ENCODE peak calls at places on chromosomes 3 and 15, in seven cellular contexts. O is fibroblast of lung, G is cardiac muscle cell, M is neuronal stem cell, T is colonic mucosa, N is Peyer's patch, B is right atrium auricular region. Y is an unnamed sample.

GRCh38 chr15:58307313-58307961 is 124.4 kb upstream of the LIPC start:
- DNase-seq in O (peak; percentile 88), T (no peak), M (peak; percentile 42), N (no peak), B (no peak), G (peak; percentile 60), Y (no peak)

GRCh38 chr15:99409097-99409473 is 156.7 kb upstream of the MEF2A start:
- DNase-seq in B (peak; percentile 78), G (peak; percentile 73), T (peak; percentile 67), M (no peak), N (peak; percentile 66), O (peak; percentile 49), Y (peak; percentile 57)

GRCh38 chr15:56341201-56341600 is 24.0 kb upstream of the TEX9 start:
- DNase-seq in O (peak; percentile 10), M (no peak), B (no peak), N (no peak), T (no peak), G (no peak), Y (no peak)

GRCh38 chr15:89799011-89799924 is 15.4 kb downstream of the ANPEP start:
- DNase-seq in G (no peak), N (peak; percentile 53), M (no peak), B (no peak), O (no peak), T (no peak), Y (no peak)

GRCh38 chr3:126014252-126014651 is 45.3 kb downstream of the ROPN1B start:
- DNase-seq in B (peak; percentile 40), T (no peak), N (no peak), G (peak; percentile 35), O (peak; percentile 75), M (no peak), Y (no peak)

GRCh38 chr3:174016186-174016585 is 618.6 kb downstream of the NLGN1 start:
- DNase-seq in G (peak; percentile 39), O (peak; percentile 90), B (no peak), N (no peak), M (no peak), T (no peak), Y (no peak)

GRCh38 chr3:62416109-62416508 is 42.8 kb upstream of the FEZF2 start:
- DNase-seq in G (no peak), O (no peak), N (no peak), M (no peak), B (no peak), T (no peak), Y (no peak)

GRCh38 chr15:57697588-57697987 is 8.9 kb upstream of the POLR2M start:
- DNase-seq in G (peak; percentile 62), N (no peak), T (no peak), O (peak; percentile 70), M (no peak), B (no peak), Y (no peak)

GRCh38 chr3:192060160-192060783 is 599.3 kb downstream of the PYDC2 start:
- DNase-seq in O (peak; percentile 37), G (no peak), N (no peak), M (peak; percentile 55), T (no peak), B (no peak), Y (no peak)

GRCh38 chr3:9226326-9226725 is 23.1 kb downstream of the SRGAP3 start:
- DNase-seq in O (peak; percentile 90), B (no peak), N (no peak), G (peak; percentile 86), T (no peak), M (no peak), Y (no peak)

GRCh38 chr3:62876064-62876463 is 848 bp upstream of the CADPS start:
- DNase-seq in M (peak; percentile 78), G (peak; percentile 56), N (peak; percentile 58), O (peak; percentile 72), B (no peak), T (peak; percentile 69), Y (no peak)

GRCh38 chr3:150251654-150252053 is 156.4 kb upstream of the TSC22D2 start:
- DNase-seq in G (peak; percentile 55), T (no peak), N (no peak), O (peak; percentile 90), M (no peak), B (no peak), Y (no peak)

GRCh38 chr15:72354496-72354895 is 21.3 kb downstream of the HEXA start:
- DNase-seq in N (no peak), M (no peak), O (no peak), G (no peak), T (no peak), B (no peak), Y (no peak)
- H3K4me3 ChIP-seq in N (no peak overlapping the region), M (no peak overlapping the region), O (no peak overlapping the region), G (no peak overlapping the region), T (no peak overlapping the region), B (no peak overlapping the region), Y (no peak overlapping the region)

DNA sequence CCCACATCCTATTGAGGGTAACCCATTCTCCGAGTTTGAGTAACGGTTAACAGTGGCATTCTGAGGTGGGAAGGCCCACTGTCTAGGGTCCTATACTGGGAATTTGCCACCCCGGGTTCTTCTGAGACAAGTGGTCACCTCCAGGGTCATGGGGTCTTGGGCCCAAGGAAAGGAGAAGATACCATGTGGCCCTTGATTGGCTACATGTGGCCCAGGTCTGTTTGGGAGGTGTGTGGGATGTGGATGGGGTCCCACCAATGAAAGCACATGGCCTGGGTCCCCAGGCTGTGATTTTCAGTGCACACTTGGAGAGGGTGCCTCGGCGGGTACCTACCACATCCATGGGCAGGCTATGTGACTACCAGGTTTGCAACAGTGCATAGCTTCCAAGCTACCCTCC is 214.4 kb downstream of the UBE3A start:
- DNase-seq in M (no peak), O (no peak), B (no peak), N (no peak), T (no peak), G (no peak), Y (no peak)
- H3K9me3 ChIP-seq in M (no peaks in the 10 kb centered on the region), O (no peaks in the 10 kb centered on the region), B (no peaks in the 10 kb centered on the region), N (peaks cover 6% of the 10 kb centered on the region), T (no peaks in the 10 kb centered on the region), G (no peaks in the 10 kb centered on the region), Y (no peaks in the 10 kb centered on the region)

DNA sequence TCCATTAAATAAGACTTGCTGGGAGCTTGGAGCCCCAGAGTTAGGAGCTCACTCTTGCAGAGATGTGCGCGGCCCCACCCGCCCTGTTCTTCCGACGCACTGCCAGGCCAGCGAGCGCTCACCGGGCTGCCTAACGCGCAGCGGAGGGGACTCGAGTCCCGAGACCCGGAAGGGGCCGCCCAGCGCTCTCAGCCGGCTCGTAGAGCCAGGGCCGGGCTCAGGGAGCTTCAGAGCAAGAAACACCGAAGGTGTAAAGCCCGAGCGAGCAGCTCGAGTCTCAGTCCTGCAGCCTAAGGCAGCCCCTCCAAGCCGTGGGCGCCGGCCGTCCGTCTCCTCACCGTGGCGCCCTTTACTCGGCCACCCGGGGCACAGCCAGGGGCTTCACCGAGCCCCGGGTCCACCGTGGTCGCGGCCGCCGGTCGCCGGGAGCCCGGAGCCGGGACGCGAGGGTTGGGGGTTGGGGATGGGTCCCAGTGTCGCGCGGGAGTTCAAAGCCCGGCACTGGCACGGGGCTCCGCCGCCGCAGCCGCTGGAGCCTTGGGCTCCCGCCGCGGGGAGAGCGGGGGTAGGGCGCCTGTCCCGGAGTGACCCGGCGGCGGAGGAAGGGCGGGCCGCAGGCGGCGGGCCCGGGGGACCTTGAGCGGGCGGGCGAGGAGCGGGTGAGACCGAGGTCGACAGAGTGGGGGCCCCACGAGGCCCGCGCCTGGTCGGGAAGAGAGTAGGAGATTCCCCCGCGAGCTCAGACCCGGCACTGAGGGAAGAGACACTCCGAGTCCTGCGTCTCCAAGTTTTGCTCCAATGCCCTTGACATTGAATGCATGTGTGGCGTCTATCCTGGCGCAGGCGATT is 26.9 kb upstream of the THRB start:
- DNase-seq in T (peak; percentile 68), G (peak; percentile 59), N (peak; percentile 75), O (peak; percentile 45), B (peak; percentile 60), M (peak; percentile 33), Y (no peak)
- H3K4me3 ChIP-seq in T (peak overlapping the region; percentile 66), G (peak overlapping the region; percentile 61), N (peak overlapping the region; percentile 71), O (peak overlapping the region; percentile 63), B (peak overlapping the region; percentile 67), M (peak overlapping the region; percentile 22), Y (no peak overlapping the region)

DNA sequence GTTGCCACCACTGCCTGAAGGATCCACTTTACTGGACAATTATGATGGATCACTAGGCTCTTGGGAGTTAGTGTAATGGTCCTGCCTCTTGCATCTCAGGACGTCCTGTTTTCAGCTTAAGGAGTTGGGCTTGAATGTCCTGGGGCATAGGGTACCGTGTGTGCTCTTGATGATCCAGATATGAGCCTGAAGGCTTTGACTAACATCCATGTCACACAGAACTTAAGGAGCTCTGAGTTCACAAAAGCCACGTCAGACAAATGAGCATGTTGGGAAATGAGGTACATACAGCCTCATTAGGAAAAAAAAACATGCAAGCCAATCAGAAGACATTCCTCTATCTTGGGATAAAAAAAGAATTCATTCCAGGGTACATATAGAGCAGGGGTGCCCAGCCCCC is 40.8 kb downstream of the CA12 start:
- DNase-seq in G (no peak), N (no peak), T (no peak), O (no peak), B (no peak), M (no peak), Y (no peak)
- H3K9me3 ChIP-seq in G (no peaks in the 10 kb centered on the region), N (no peaks in the 10 kb centered on the region), T (no peaks in the 10 kb centered on the region), O (no peaks in the 10 kb centered on the region), B (no peaks in the 10 kb centered on the region), M (no peaks in the 10 kb centered on the region), Y (no peaks in the 10 kb centered on the region)

GRCh38 chr15:86611392-86612040 is 531.8 kb downstream of the AGBL1 start:
- DNase-seq in O (peak; percentile 78), G (no peak), M (no peak), B (no peak), N (no peak), T (no peak), Y (peak; percentile 15)
- H3K4me3 ChIP-seq in O (no peak overlapping the region), G (no peak overlapping the region), M (no peak overlapping the region), B (no peak overlapping the region), N (no peak overlapping the region), T (no peak overlapping the region), Y (no peak overlapping the region)